ENCODE peak calls at places on chromosomes 7 and 10, in six cellular contexts. H, Q, U, L, D and E are unnamed samples.

GRCh38 chr10:71365366-71365765 is 31.4 kb upstream of the CDH23 start:
- DNase-seq in D (no peak), H (no peak), Q (no peak), L (no peak), U (no peak), E (no peak)

GRCh38 chr7:64515781-64516180 is 47.1 kb downstream of the ZNF680 start:
- DNase-seq in Q (no peak), U (no peak), L (no peak), D (no peak), H (no peak), E (no peak)

GRCh38 chr10:78543749-78544446 is 510.2 kb downstream of the RPS24 start:
- DNase-seq in Q (peak), D (no peak), L (no peak), H (no peak), U (no peak), E (no peak)

GRCh38 chr7:78770422-78771410 is 682.8 kb downstream of the MAGI2 start:
- DNase-seq in Q (no peak), L (no peak), U (no peak), D (peak), H (peak), E (no peak)

GRCh38 chr7:104767826-104768536 is 246.0 kb upstream of the KMT2E start:
- DNase-seq in U (no peak), Q (no peak), L (no peak), D (no peak), H (no peak), E (no peak)

GRCh38 chr7:94195201-94195600 is 191.0 kb upstream of the BET1 start:
- DNase-seq in U (no peak), Q (no peak), D (no peak), H (no peak), L (no peak), E (no peak)

GRCh38 chr7:107694395-107694794 is 33.8 kb downstream of the SLC26A4 start:
- DNase-seq in L (no peak), Q (no peak), U (no peak), D (no peak), H (no peak), E (no peak)

GRCh38 chr7:32357535-32358277 is 132.5 kb downstream of the LSM5 start:
- DNase-seq in L (no peak), H (no peak), U (no peak), Q (no peak), D (no peak), E (peak)

GRCh38 chr10:5766189-5766588 is 47.0 kb downstream of the GDI2 start:
- DNase-seq in U (no peak), D (no peak), L (no peak), H (no peak), Q (no peak), E (no peak)

GRCh38 chr10:124003070-124003419 is 90.4 kb downstream of the CHST15 start:
- DNase-seq in L (no peak), Q (no peak), D (no peak), U (no peak), H (no peak), E (no peak)

GRCh38 chr10:80457554-80458262 is 3.6 kb downstream of the TSPAN14 start:
- DNase-seq in L (peak), Q (peak), H (no peak), D (no peak), U (no peak), E (no peak)

GRCh38 chr7:92088266-92088665 is 46.0 kb downstream of the CYP51A1 start:
- DNase-seq in L (no peak), H (no peak), Q (no peak), D (no peak), U (no peak), E (no peak)

GRCh38 chr7:7201583-7202374 is 19.4 kb downstream of the C1GALT1 start:
- DNase-seq in D (no peak), U (peak), H (peak), L (no peak), Q (no peak), E (no peak)

GRCh38 chr7:87874066-87874465 is 2.1 kb downstream of the SLC25A40 start:
- DNase-seq in D (no peak), U (no peak), Q (no peak), L (peak), H (no peak), E (peak)

GRCh38 chr10:114044251-114045070 is 795 bp downstream of the ADRB1 start:
- DNase-seq in D (peak), L (no peak), U (no peak), H (peak), Q (no peak), E (no peak)

GRCh38 chr10:63666836-63667383 is 145.7 kb downstream of the REEP3 start:
- DNase-seq in U (peak), Q (no peak), H (no peak), D (no peak), L (no peak), E (no peak)

GRCh38 chr10:122343936-122344335 is 30.6 kb upstream of the PLEKHA1 start:
- DNase-seq in H (no peak), D (no peak), Q (no peak), L (no peak), U (no peak), E (no peak)

GRCh38 chr10:107502263-107502979 is 337.9 kb upstream of the SORCS1 start:
- DNase-seq in H (no peak), U (no peak), L (no peak), Q (no peak), D (no peak), E (no peak)

GRCh38 chr10:70602665-70603438 is at the start of gene PRF1:
- DNase-seq in U (no peak), H (peak), Q (peak), D (no peak), L (peak), E (no peak)

GRCh38 chr7:112157072-112157471 is 49.1 kb downstream of the DOCK4 start:
- DNase-seq in Q (no peak), D (no peak), U (no peak), L (no peak), H (no peak), E (no peak)

GRCh38 chr10:118332247-118332646 is 9.9 kb downstream of the FAM204A start:
- DNase-seq in U (no peak), D (no peak), H (no peak), L (peak), Q (no peak), E (no peak)

GRCh38 chr7:103632005-103632639 is 186.1 kb upstream of the SLC26A5 start:
- DNase-seq in H (no peak), L (peak), D (no peak), U (no peak), Q (no peak), E (no peak)

GRCh38 chr7:103632972-103633371 is 187.0 kb upstream of the SLC26A5 start:
- DNase-seq in L (no peak), U (no peak), D (no peak), Q (no peak), H (no peak), E (no peak)

GRCh38 chr7:103628742-103629141 is 182.7 kb upstream of the SLC26A5 start:
- DNase-seq in H (no peak), U (no peak), L (no peak), Q (no peak), D (no peak), E (no peak)

GRCh38 chr7:103626776-103627175 is 180.8 kb upstream of the SLC26A5 start:
- DNase-seq in D (no peak), H (no peak), L (no peak), Q (no peak), U (no peak), E (no peak)

DNA sequence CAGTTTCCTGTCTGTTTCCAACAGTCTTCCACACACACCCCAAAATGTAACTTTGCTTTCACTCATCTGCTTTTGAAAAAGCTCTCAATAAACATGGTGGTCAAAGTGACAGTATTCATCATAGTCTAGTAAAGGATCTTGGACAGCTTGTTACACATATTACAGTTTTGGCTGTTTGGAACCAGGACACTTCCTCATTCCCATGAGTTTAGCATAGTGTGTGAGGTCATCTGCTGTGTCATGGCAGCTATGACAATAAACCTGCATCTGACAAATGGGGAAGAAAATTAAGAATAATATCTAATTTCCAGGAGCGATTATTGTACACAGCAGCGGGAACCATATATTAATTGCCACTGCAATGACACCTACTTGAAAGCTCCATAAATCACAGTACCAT is 184.3 kb upstream of the SLC26A5 start:
- DNase-seq in Q (no peak), L (peak), U (no peak), D (no peak), H (no peak), E (no peak)
- TF ChIP-seq GABPA in Q (no peak), L (no peak), U (no peak), D (no peak), H (no peak), E (no peak)

GRCh38 chr7:19026888-19027287 is 90.5 kb downstream of the TWIST1 start:
- DNase-seq in U (no peak), D (no peak), H (no peak), Q (no peak), L (no peak), E (no peak)
- TF ChIP-seq GABPA in U (no peak), D (no peak), H (no peak), Q (no peak), L (no peak), E (no peak)

GRCh38 chr7:150631084-150631824 is 931 bp downstream of the GIMAP6 start:
- DNase-seq in U (peak), H (no peak), D (no peak), L (no peak), Q (no peak), E (no peak)
- TF ChIP-seq GABPA in U (no peak), H (no peak), D (no peak), L (no peak), Q (no peak), E (no peak)

DNA sequence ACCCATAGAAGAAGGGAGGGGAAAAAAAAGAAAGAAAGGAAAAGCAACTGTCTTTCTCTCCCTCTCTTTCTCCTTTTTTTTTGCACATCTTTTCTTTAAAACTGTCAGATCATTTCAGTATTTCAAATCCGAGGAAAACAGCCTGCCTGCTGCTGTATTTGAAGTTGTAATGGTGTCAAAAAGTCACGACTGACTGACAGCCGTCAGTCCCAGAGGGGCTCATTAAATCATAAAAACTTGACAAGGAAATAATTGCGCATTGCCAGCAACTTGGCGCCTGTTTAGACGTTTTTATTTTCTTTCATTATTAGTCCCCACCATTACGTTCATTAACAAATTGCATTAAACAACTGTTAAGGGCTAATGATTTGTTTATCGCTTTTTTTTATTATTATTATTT is 131.7 kb upstream of the TCF7L2 start:
- DNase-seq in D (no peak), U (no peak), L (no peak), Q (no peak), H (no peak), E (no peak)
- TF ChIP-seq GABPA in D (no peak), U (no peak), L (no peak), Q (no peak), H (no peak), E (no peak)

GRCh38 chr7:727806-728460 is 852 bp upstream of the PRKAR1B start:
- DNase-seq in H (no peak), U (no peak), L (peak), D (peak), Q (no peak), E (no peak)
- TF ChIP-seq GABPA in H (no peak), U (no peak), L (no peak), D (no peak), Q (no peak), E (no peak)